ENCODE peak calls at places on chromosomes 2 and 18, in nine cellular contexts. One of them, this sample, is unnamed.

GRCh38 chr18:31512203-31512764 is 14.3 kb downstream of the DSG2 start:
- DNase-seq in NCI-H1105: no peak
- DNase-seq in HTR-8/SVneo: peak
- DNase-seq in ELR: peak
- DNase-seq in SK-N-DZ: no peak
- DNase-seq in tibial artery: no peak
- DNase-seq in stimulated activated CD4-positive, alpha-beta T cell treated with anti-CD3 and anti-CD28 coated beads, Interleukin-4, amount 100 ng/mL, for 1 hour: no peak
- DNase-seq in H4: peak
- DNase-seq in GM10248: no peak
- DNase-seq in this sample: peak

GRCh38 chr18:53560546-53560945 is 663.9 kb downstream of the MBD2 start:
- DNase-seq in NCI-H1105: no peak
- DNase-seq in HTR-8/SVneo: no peak
- DNase-seq in ELR: no peak
- DNase-seq in SK-N-DZ: no peak
- DNase-seq in tibial artery: no peak
- DNase-seq in stimulated activated CD4-positive, alpha-beta T cell treated with anti-CD3 and anti-CD28 coated beads, Interleukin-4, amount 100 ng/mL, for 1 hour: no peak
- DNase-seq in H4: no peak
- DNase-seq in GM10248: no peak
- DNase-seq in this sample: no peak

GRCh38 chr2:190576565-190576964 is 42.0 kb upstream of the NEMP2 start:
- DNase-seq in NCI-H1105: no peak
- DNase-seq in HTR-8/SVneo: no peak
- DNase-seq in ELR: no peak
- DNase-seq in SK-N-DZ: no peak
- DNase-seq in tibial artery: no peak
- DNase-seq in stimulated activated CD4-positive, alpha-beta T cell treated with anti-CD3 and anti-CD28 coated beads, Interleukin-4, amount 100 ng/mL, for 1 hour: no peak
- DNase-seq in H4: no peak
- DNase-seq in GM10248: no peak
- DNase-seq in this sample: no peak

GRCh38 chr18:78090584-78090983 is 840.9 kb downstream of the GALR1 start:
- DNase-seq in NCI-H1105: peak
- DNase-seq in HTR-8/SVneo: no peak
- DNase-seq in ELR: no peak
- DNase-seq in SK-N-DZ: no peak
- DNase-seq in tibial artery: no peak
- DNase-seq in stimulated activated CD4-positive, alpha-beta T cell treated with anti-CD3 and anti-CD28 coated beads, Interleukin-4, amount 100 ng/mL, for 1 hour: no peak
- DNase-seq in H4: peak
- DNase-seq in GM10248: no peak
- DNase-seq in this sample: no peak

GRCh38 chr2:101205521-101205998 is 47.1 kb upstream of the CNOT11 start:
- DNase-seq in NCI-H1105: peak
- DNase-seq in HTR-8/SVneo: peak
- DNase-seq in ELR: peak
- DNase-seq in SK-N-DZ: peak
- DNase-seq in tibial artery: peak
- DNase-seq in stimulated activated CD4-positive, alpha-beta T cell treated with anti-CD3 and anti-CD28 coated beads, Interleukin-4, amount 100 ng/mL, for 1 hour: peak
- DNase-seq in H4: peak
- DNase-seq in GM10248: peak
- DNase-seq in this sample: peak

GRCh38 chr2:239749272-239749873 is 275.8 kb downstream of the NDUFA10 start:
- DNase-seq in NCI-H1105: no peak
- DNase-seq in HTR-8/SVneo: no peak
- DNase-seq in ELR: no peak
- DNase-seq in SK-N-DZ: no peak
- DNase-seq in tibial artery: no peak
- DNase-seq in stimulated activated CD4-positive, alpha-beta T cell treated with anti-CD3 and anti-CD28 coated beads, Interleukin-4, amount 100 ng/mL, for 1 hour: no peak
- DNase-seq in H4: no peak
- DNase-seq in GM10248: no peak
- DNase-seq in this sample: no peak

GRCh38 chr2:25454824-25455611 is 113.3 kb upstream of the DNMT3A start:
- DNase-seq in NCI-H1105: no peak
- DNase-seq in HTR-8/SVneo: no peak
- DNase-seq in ELR: no peak
- DNase-seq in SK-N-DZ: no peak
- DNase-seq in tibial artery: no peak
- DNase-seq in stimulated activated CD4-positive, alpha-beta T cell treated with anti-CD3 and anti-CD28 coated beads, Interleukin-4, amount 100 ng/mL, for 1 hour: no peak
- DNase-seq in H4: no peak
- DNase-seq in GM10248: no peak
- DNase-seq in this sample: no peak

GRCh38 chr2:21326152-21326551 is 202.4 kb downstream of the TDRD15 start:
- DNase-seq in NCI-H1105: no peak
- DNase-seq in HTR-8/SVneo: no peak
- DNase-seq in ELR: no peak
- DNase-seq in SK-N-DZ: no peak
- DNase-seq in tibial artery: no peak
- DNase-seq in stimulated activated CD4-positive, alpha-beta T cell treated with anti-CD3 and anti-CD28 coated beads, Interleukin-4, amount 100 ng/mL, for 1 hour: no peak
- DNase-seq in H4: no peak
- DNase-seq in GM10248: no peak
- DNase-seq in this sample: no peak

GRCh38 chr2:47360283-47360682 is 42.7 kb upstream of the MSH2 start:
- DNase-seq in NCI-H1105: no peak
- DNase-seq in HTR-8/SVneo: no peak
- DNase-seq in ELR: no peak
- DNase-seq in SK-N-DZ: no peak
- DNase-seq in tibial artery: no peak
- DNase-seq in stimulated activated CD4-positive, alpha-beta T cell treated with anti-CD3 and anti-CD28 coated beads, Interleukin-4, amount 100 ng/mL, for 1 hour: no peak
- DNase-seq in H4: no peak
- DNase-seq in GM10248: no peak
- DNase-seq in this sample: no peak

GRCh38 chr2:54628418-54628817 is 95.0 kb upstream of the EML6 start:
- DNase-seq in NCI-H1105: no peak
- DNase-seq in HTR-8/SVneo: no peak
- DNase-seq in ELR: no peak
- DNase-seq in SK-N-DZ: no peak
- DNase-seq in tibial artery: no peak
- DNase-seq in stimulated activated CD4-positive, alpha-beta T cell treated with anti-CD3 and anti-CD28 coated beads, Interleukin-4, amount 100 ng/mL, for 1 hour: no peak
- DNase-seq in H4: no peak
- DNase-seq in GM10248: no peak
- DNase-seq in this sample: no peak

GRCh38 chr18:77114070-77114563 is 18.5 kb downstream of the MBP start:
- DNase-seq in NCI-H1105: no peak
- DNase-seq in HTR-8/SVneo: no peak
- DNase-seq in ELR: no peak
- DNase-seq in SK-N-DZ: no peak
- DNase-seq in tibial artery: no peak
- DNase-seq in stimulated activated CD4-positive, alpha-beta T cell treated with anti-CD3 and anti-CD28 coated beads, Interleukin-4, amount 100 ng/mL, for 1 hour: no peak
- DNase-seq in H4: no peak
- DNase-seq in GM10248: no peak
- DNase-seq in this sample: no peak

GRCh38 chr2:33033524-33034150 is 86.9 kb downstream of the LTBP1 start:
- DNase-seq in NCI-H1105: no peak
- DNase-seq in HTR-8/SVneo: peak
- DNase-seq in ELR: peak
- DNase-seq in SK-N-DZ: peak
- DNase-seq in tibial artery: no peak
- DNase-seq in stimulated activated CD4-positive, alpha-beta T cell treated with anti-CD3 and anti-CD28 coated beads, Interleukin-4, amount 100 ng/mL, for 1 hour: no peak
- DNase-seq in H4: no peak
- DNase-seq in GM10248: no peak
- DNase-seq in this sample: no peak

GRCh38 chr18:3998698-3999333 is 456.3 kb downstream of the DLGAP1 start:
- DNase-seq in NCI-H1105: no peak
- DNase-seq in HTR-8/SVneo: peak
- DNase-seq in ELR: peak
- DNase-seq in SK-N-DZ: peak
- DNase-seq in tibial artery: no peak
- DNase-seq in stimulated activated CD4-positive, alpha-beta T cell treated with anti-CD3 and anti-CD28 coated beads, Interleukin-4, amount 100 ng/mL, for 1 hour: no peak
- DNase-seq in H4: peak
- DNase-seq in GM10248: no peak
- DNase-seq in this sample: no peak

GRCh38 chr2:223901854-223902253 is 43.3 kb downstream of the WDFY1 start:
- DNase-seq in NCI-H1105: no peak
- DNase-seq in HTR-8/SVneo: no peak
- DNase-seq in ELR: no peak
- DNase-seq in SK-N-DZ: no peak
- DNase-seq in tibial artery: no peak
- DNase-seq in stimulated activated CD4-positive, alpha-beta T cell treated with anti-CD3 and anti-CD28 coated beads, Interleukin-4, amount 100 ng/mL, for 1 hour: no peak
- DNase-seq in H4: no peak
- DNase-seq in GM10248: no peak
- DNase-seq in this sample: no peak

GRCh38 chr2:238974061-238974460 is 126.2 kb downstream of the TWIST2 start:
- DNase-seq in NCI-H1105: no peak
- DNase-seq in HTR-8/SVneo: no peak
- DNase-seq in ELR: peak
- DNase-seq in SK-N-DZ: no peak
- DNase-seq in tibial artery: no peak
- DNase-seq in stimulated activated CD4-positive, alpha-beta T cell treated with anti-CD3 and anti-CD28 coated beads, Interleukin-4, amount 100 ng/mL, for 1 hour: no peak
- DNase-seq in H4: peak
- DNase-seq in GM10248: no peak
- DNase-seq in this sample: no peak

GRCh38 chr2:226581004-226581403 is 218.6 kb downstream of the IRS1 start:
- DNase-seq in NCI-H1105: no peak
- DNase-seq in HTR-8/SVneo: no peak
- DNase-seq in ELR: no peak
- DNase-seq in SK-N-DZ: peak
- DNase-seq in tibial artery: no peak
- DNase-seq in stimulated activated CD4-positive, alpha-beta T cell treated with anti-CD3 and anti-CD28 coated beads, Interleukin-4, amount 100 ng/mL, for 1 hour: no peak
- DNase-seq in H4: no peak
- DNase-seq in GM10248: no peak
- DNase-seq in this sample: no peak

GRCh38 chr18:25503567-25504081 is 151.7 kb upstream of the ZNF521 start:
- DNase-seq in NCI-H1105: peak
- DNase-seq in HTR-8/SVneo: peak
- DNase-seq in ELR: peak
- DNase-seq in SK-N-DZ: peak
- DNase-seq in tibial artery: peak
- DNase-seq in stimulated activated CD4-positive, alpha-beta T cell treated with anti-CD3 and anti-CD28 coated beads, Interleukin-4, amount 100 ng/mL, for 1 hour: no peak
- DNase-seq in H4: peak
- DNase-seq in GM10248: no peak
- DNase-seq in this sample: no peak

GRCh38 chr2:10240911-10241610 is 61.6 kb upstream of the HPCAL1 start:
- DNase-seq in NCI-H1105: no peak
- DNase-seq in HTR-8/SVneo: no peak
- DNase-seq in ELR: no peak
- DNase-seq in SK-N-DZ: no peak
- DNase-seq in tibial artery: peak
- DNase-seq in stimulated activated CD4-positive, alpha-beta T cell treated with anti-CD3 and anti-CD28 coated beads, Interleukin-4, amount 100 ng/mL, for 1 hour: no peak
- DNase-seq in H4: no peak
- DNase-seq in GM10248: no peak
- DNase-seq in this sample: peak

GRCh38 chr2:241092677-241093076 is 9.4 kb downstream of the MTERF4 start:
- DNase-seq in NCI-H1105: no peak
- DNase-seq in HTR-8/SVneo: no peak
- DNase-seq in ELR: no peak
- DNase-seq in SK-N-DZ: no peak
- DNase-seq in tibial artery: no peak
- DNase-seq in stimulated activated CD4-positive, alpha-beta T cell treated with anti-CD3 and anti-CD28 coated beads, Interleukin-4, amount 100 ng/mL, for 1 hour: no peak
- DNase-seq in H4: no peak
- DNase-seq in GM10248: no peak
- DNase-seq in this sample: no peak

GRCh38 chr2:165863816-165864221 is 69.8 kb upstream of the GALNT3 start:
- DNase-seq in NCI-H1105: peak
- DNase-seq in HTR-8/SVneo: no peak
- DNase-seq in ELR: no peak
- DNase-seq in SK-N-DZ: peak
- DNase-seq in tibial artery: no peak
- DNase-seq in stimulated activated CD4-positive, alpha-beta T cell treated with anti-CD3 and anti-CD28 coated beads, Interleukin-4, amount 100 ng/mL, for 1 hour: no peak
- DNase-seq in H4: no peak
- DNase-seq in GM10248: no peak
- DNase-seq in this sample: no peak

GRCh38 chr2:217551229-217551909 is 451.4 kb downstream of the TNS1 start:
- DNase-seq in NCI-H1105: no peak
- DNase-seq in HTR-8/SVneo: peak
- DNase-seq in ELR: peak
- DNase-seq in SK-N-DZ: no peak
- DNase-seq in tibial artery: no peak
- DNase-seq in stimulated activated CD4-positive, alpha-beta T cell treated with anti-CD3 and anti-CD28 coated beads, Interleukin-4, amount 100 ng/mL, for 1 hour: no peak
- DNase-seq in H4: peak
- DNase-seq in GM10248: no peak
- DNase-seq in this sample: no peak

GRCh38 chr2:237092920-237093781 is 7.5 kb downstream of the COPS8 start:
- DNase-seq in NCI-H1105: peak
- DNase-seq in HTR-8/SVneo: no peak
- DNase-seq in ELR: peak
- DNase-seq in SK-N-DZ: no peak
- DNase-seq in tibial artery: no peak
- DNase-seq in stimulated activated CD4-positive, alpha-beta T cell treated with anti-CD3 and anti-CD28 coated beads, Interleukin-4, amount 100 ng/mL, for 1 hour: no peak
- DNase-seq in H4: peak
- DNase-seq in GM10248: no peak
- DNase-seq in this sample: no peak

GRCh38 chr2:101011152-101011551 is 9.1 kb downstream of the RPL31 start:
- DNase-seq in NCI-H1105: no peak
- DNase-seq in HTR-8/SVneo: no peak
- DNase-seq in ELR: no peak
- DNase-seq in SK-N-DZ: no peak
- DNase-seq in tibial artery: no peak
- DNase-seq in stimulated activated CD4-positive, alpha-beta T cell treated with anti-CD3 and anti-CD28 coated beads, Interleukin-4, amount 100 ng/mL, for 1 hour: no peak
- DNase-seq in H4: no peak
- DNase-seq in GM10248: no peak
- DNase-seq in this sample: no peak

GRCh38 chr2:197212344-197213262 is 98.0 kb downstream of the ANKRD44 start:
- DNase-seq in NCI-H1105: no peak
- DNase-seq in HTR-8/SVneo: no peak
- DNase-seq in ELR: no peak
- DNase-seq in SK-N-DZ: no peak
- DNase-seq in tibial artery: no peak
- DNase-seq in stimulated activated CD4-positive, alpha-beta T cell treated with anti-CD3 and anti-CD28 coated beads, Interleukin-4, amount 100 ng/mL, for 1 hour: no peak
- DNase-seq in H4: no peak
- DNase-seq in GM10248: no peak
- DNase-seq in this sample: peak

GRCh38 chr2:64769392-64770044 is 115.8 kb upstream of the SERTAD2 start:
- DNase-seq in NCI-H1105: no peak
- DNase-seq in HTR-8/SVneo: no peak
- DNase-seq in ELR: no peak
- DNase-seq in SK-N-DZ: peak
- DNase-seq in tibial artery: no peak
- DNase-seq in stimulated activated CD4-positive, alpha-beta T cell treated with anti-CD3 and anti-CD28 coated beads, Interleukin-4, amount 100 ng/mL, for 1 hour: no peak
- DNase-seq in H4: no peak
- DNase-seq in GM10248: no peak
- DNase-seq in this sample: no peak

GRCh38 chr2:25380586-25381360 is 39.0 kb upstream of the DNMT3A start:
- DNase-seq in NCI-H1105: no peak
- DNase-seq in HTR-8/SVneo: no peak
- DNase-seq in ELR: no peak
- DNase-seq in SK-N-DZ: no peak
- DNase-seq in tibial artery: peak
- DNase-seq in stimulated activated CD4-positive, alpha-beta T cell treated with anti-CD3 and anti-CD28 coated beads, Interleukin-4, amount 100 ng/mL, for 1 hour: no peak
- DNase-seq in H4: no peak
- DNase-seq in GM10248: no peak
- DNase-seq in this sample: no peak

GRCh38 chr2:23426284-23426905 is 41.4 kb downstream of the KLHL29 start:
- DNase-seq in NCI-H1105: no peak
- DNase-seq in HTR-8/SVneo: no peak
- DNase-seq in ELR: peak
- DNase-seq in SK-N-DZ: no peak
- DNase-seq in tibial artery: peak
- DNase-seq in stimulated activated CD4-positive, alpha-beta T cell treated with anti-CD3 and anti-CD28 coated beads, Interleukin-4, amount 100 ng/mL, for 1 hour: no peak
- DNase-seq in H4: no peak
- DNase-seq in GM10248: no peak
- DNase-seq in this sample: no peak

GRCh38 chr2:205792908-205793307 is 110.6 kb downstream of the NRP2 start:
- DNase-seq in NCI-H1105: no peak
- DNase-seq in HTR-8/SVneo: no peak
- DNase-seq in ELR: no peak
- DNase-seq in SK-N-DZ: no peak
- DNase-seq in tibial artery: no peak
- DNase-seq in stimulated activated CD4-positive, alpha-beta T cell treated with anti-CD3 and anti-CD28 coated beads, Interleukin-4, amount 100 ng/mL, for 1 hour: no peak
- DNase-seq in H4: no peak
- DNase-seq in GM10248: no peak
- DNase-seq in this sample: no peak